ENCODE peak calls at places on chromosomes 1 and 21, in ten cellular contexts. One of them, this sample, is unnamed. For H3K4me1, the result is how much of the 10 kb centered on the place peaks cover.

GRCh38 chr1:113701429-113701828 is 57.9 kb downstream of the PHTF1 start:
- DNase-seq in heart left ventricle: no peak
- DNase-seq in OCI-LY7: peak
- DNase-seq in CD8-positive, alpha-beta T cell: no peak
- DNase-seq in thyroid gland: no peak
- DNase-seq in heart right ventricle: no peak
- DNase-seq in uterus: no peak
- DNase-seq in PC-3: no peak
- DNase-seq in ovary: no peak
- DNase-seq in GM23248: peak
- DNase-seq in this sample: no peak

GRCh38 chr1:9291914-9292360 is 757 bp upstream of the SPSB1 start:
- DNase-seq in heart left ventricle: peak
- DNase-seq in OCI-LY7: no peak
- DNase-seq in CD8-positive, alpha-beta T cell: no peak
- DNase-seq in thyroid gland: peak
- DNase-seq in heart right ventricle: peak
- DNase-seq in uterus: peak
- DNase-seq in PC-3: peak
- DNase-seq in ovary: peak
- DNase-seq in GM23248: peak
- DNase-seq in this sample: peak

GRCh38 chr1:98323906-98324358 is 337.6 kb upstream of the SNX7 start:
- DNase-seq in heart left ventricle: no peak
- DNase-seq in OCI-LY7: no peak
- DNase-seq in CD8-positive, alpha-beta T cell: peak
- DNase-seq in thyroid gland: peak
- DNase-seq in heart right ventricle: peak
- DNase-seq in uterus: no peak
- DNase-seq in PC-3: peak
- DNase-seq in ovary: no peak
- DNase-seq in GM23248: peak
- DNase-seq in this sample: no peak

GRCh38 chr1:40620150-40620549 is 45.3 kb downstream of the RIMS3 start:
- DNase-seq in heart left ventricle: no peak
- DNase-seq in OCI-LY7: no peak
- DNase-seq in CD8-positive, alpha-beta T cell: no peak
- DNase-seq in thyroid gland: no peak
- DNase-seq in heart right ventricle: no peak
- DNase-seq in uterus: no peak
- DNase-seq in PC-3: no peak
- DNase-seq in ovary: no peak
- DNase-seq in GM23248: no peak
- DNase-seq in this sample: no peak

GRCh38 chr1:168506204-168506819 is 37.5 kb downstream of the XCL2 start:
- DNase-seq in heart left ventricle: no peak
- DNase-seq in OCI-LY7: no peak
- DNase-seq in CD8-positive, alpha-beta T cell: no peak
- DNase-seq in thyroid gland: no peak
- DNase-seq in heart right ventricle: no peak
- DNase-seq in uterus: no peak
- DNase-seq in PC-3: peak
- DNase-seq in ovary: no peak
- DNase-seq in GM23248: peak
- DNase-seq in this sample: no peak

GRCh38 chr1:175376194-175376593 is 183.6 kb upstream of the KIAA0040 start:
- DNase-seq in heart left ventricle: no peak
- DNase-seq in OCI-LY7: peak
- DNase-seq in CD8-positive, alpha-beta T cell: no peak
- DNase-seq in thyroid gland: no peak
- DNase-seq in heart right ventricle: no peak
- DNase-seq in uterus: no peak
- DNase-seq in PC-3: peak
- DNase-seq in ovary: no peak
- DNase-seq in GM23248: peak
- DNase-seq in this sample: no peak

GRCh38 chr1:234755449-234755863 is 145.5 kb upstream of the IRF2BP2 start:
- DNase-seq in heart left ventricle: peak
- DNase-seq in OCI-LY7: no peak
- DNase-seq in CD8-positive, alpha-beta T cell: no peak
- DNase-seq in thyroid gland: peak
- DNase-seq in heart right ventricle: peak
- DNase-seq in uterus: peak
- DNase-seq in PC-3: no peak
- DNase-seq in ovary: peak
- DNase-seq in GM23248: peak
- DNase-seq in this sample: peak

GRCh38 chr21:14864211-14865021 is 200.4 kb downstream of the NRIP1 start:
- DNase-seq in heart left ventricle: peak
- DNase-seq in OCI-LY7: peak
- DNase-seq in CD8-positive, alpha-beta T cell: peak
- DNase-seq in thyroid gland: peak
- DNase-seq in heart right ventricle: peak
- DNase-seq in uterus: peak
- DNase-seq in PC-3: peak
- DNase-seq in ovary: peak
- DNase-seq in GM23248: peak
- DNase-seq in this sample: peak

GRCh38 chr1:226277897-226278296 is 31.1 kb downstream of the LIN9 start:
- DNase-seq in heart left ventricle: no peak
- DNase-seq in OCI-LY7: no peak
- DNase-seq in CD8-positive, alpha-beta T cell: no peak
- DNase-seq in thyroid gland: no peak
- DNase-seq in heart right ventricle: no peak
- DNase-seq in uterus: no peak
- DNase-seq in PC-3: no peak
- DNase-seq in ovary: no peak
- DNase-seq in GM23248: no peak
- DNase-seq in this sample: no peak

GRCh38 chr1:19319196-19319595 is 7.1 kb downstream of the SLC66A1 start:
- DNase-seq in heart left ventricle: no peak
- DNase-seq in OCI-LY7: no peak
- DNase-seq in CD8-positive, alpha-beta T cell: no peak
- DNase-seq in thyroid gland: no peak
- DNase-seq in heart right ventricle: no peak
- DNase-seq in uterus: no peak
- DNase-seq in PC-3: no peak
- DNase-seq in ovary: no peak
- DNase-seq in GM23248: no peak
- DNase-seq in this sample: no peak
- H3K4me1 ChIP-seq in heart left ventricle: under half
- H3K4me1 ChIP-seq in OCI-LY7: under half
- H3K4me1 ChIP-seq in CD8-positive, alpha-beta T cell: under half
- H3K4me1 ChIP-seq in thyroid gland: under half
- H3K4me1 ChIP-seq in heart right ventricle: under half
- H3K4me1 ChIP-seq in uterus: under half
- H3K4me1 ChIP-seq in PC-3: under half
- H3K4me1 ChIP-seq in ovary: under half
- H3K4me1 ChIP-seq in GM23248: under half
- H3K4me1 ChIP-seq in this sample: under half

GRCh38 chr1:109381573-109381972 is 16.1 kb downstream of the SORT1 start:
- DNase-seq in heart left ventricle: no peak
- DNase-seq in OCI-LY7: no peak
- DNase-seq in CD8-positive, alpha-beta T cell: no peak
- DNase-seq in thyroid gland: no peak
- DNase-seq in heart right ventricle: no peak
- DNase-seq in uterus: no peak
- DNase-seq in PC-3: no peak
- DNase-seq in ovary: no peak
- DNase-seq in GM23248: no peak
- DNase-seq in this sample: no peak
- H3K4me1 ChIP-seq in heart left ventricle: under half
- H3K4me1 ChIP-seq in OCI-LY7: under half
- H3K4me1 ChIP-seq in CD8-positive, alpha-beta T cell: under half
- H3K4me1 ChIP-seq in thyroid gland: half or more
- H3K4me1 ChIP-seq in heart right ventricle: under half
- H3K4me1 ChIP-seq in uterus: under half
- H3K4me1 ChIP-seq in PC-3: under half
- H3K4me1 ChIP-seq in ovary: under half
- H3K4me1 ChIP-seq in GM23248: under half
- H3K4me1 ChIP-seq in this sample: under half

GRCh38 chr1:227913969-227914791 is 33.6 kb downstream of the WNT9A start:
- DNase-seq in heart left ventricle: peak
- DNase-seq in OCI-LY7: no peak
- DNase-seq in CD8-positive, alpha-beta T cell: no peak
- DNase-seq in thyroid gland: no peak
- DNase-seq in heart right ventricle: no peak
- DNase-seq in uterus: no peak
- DNase-seq in PC-3: no peak
- DNase-seq in ovary: no peak
- DNase-seq in GM23248: no peak
- DNase-seq in this sample: no peak
- H3K4me1 ChIP-seq in heart left ventricle: under half
- H3K4me1 ChIP-seq in OCI-LY7: under half
- H3K4me1 ChIP-seq in CD8-positive, alpha-beta T cell: under half
- H3K4me1 ChIP-seq in thyroid gland: under half
- H3K4me1 ChIP-seq in heart right ventricle: under half
- H3K4me1 ChIP-seq in uterus: under half
- H3K4me1 ChIP-seq in PC-3: under half
- H3K4me1 ChIP-seq in ovary: under half
- H3K4me1 ChIP-seq in GM23248: under half
- H3K4me1 ChIP-seq in this sample: under half

GRCh38 chr1:20323613-20323920 is 32.9 kb downstream of the VWA5B1 start:
- DNase-seq in heart left ventricle: no peak
- DNase-seq in OCI-LY7: no peak
- DNase-seq in CD8-positive, alpha-beta T cell: no peak
- DNase-seq in thyroid gland: no peak
- DNase-seq in heart right ventricle: no peak
- DNase-seq in uterus: no peak
- DNase-seq in PC-3: no peak
- DNase-seq in ovary: no peak
- DNase-seq in GM23248: peak
- DNase-seq in this sample: no peak
- H3K4me1 ChIP-seq in heart left ventricle: under half
- H3K4me1 ChIP-seq in OCI-LY7: half or more
- H3K4me1 ChIP-seq in CD8-positive, alpha-beta T cell: under half
- H3K4me1 ChIP-seq in thyroid gland: under half
- H3K4me1 ChIP-seq in heart right ventricle: under half
- H3K4me1 ChIP-seq in uterus: under half
- H3K4me1 ChIP-seq in PC-3: under half
- H3K4me1 ChIP-seq in ovary: under half
- H3K4me1 ChIP-seq in GM23248: under half
- H3K4me1 ChIP-seq in this sample: under half

This sample was measured in prostate gland.